ENCODE peak calls at places on chromosomes 11 and 22, in six cellular contexts. W is anterior cingulate cortex; M is RCC 7860; P is central memory CD4-positive, alpha-beta T cell; A is HuH-7.5; G is iris pigment epithelial cell. N is an unnamed sample.

GRCh38 chr22:38202437-38203089 is 769 bp downstream of the MAFF start:
- DNase-seq in W (no peak), M (peak), P (peak), A (no peak), G (peak), N (peak)

GRCh38 chr11:39678996-39679395 is 1780.5 kb downstream of the LRRC4C start:
- DNase-seq in W (no peak), M (no peak), P (no peak), A (no peak), G (no peak), N (no peak)

GRCh38 chr11:120718171-120718570 is 206.6 kb downstream of the GRIK4 start:
- DNase-seq in W (no peak), M (no peak), P (no peak), A (no peak), G (no peak), N (no peak)

GRCh38 chr22:40748388-40748970 is 69.2 kb downstream of the MCHR1 start:
- DNase-seq in W (no peak), M (no peak), P (no peak), A (no peak), G (no peak), N (no peak)

GRCh38 chr11:57458060-57458409 is 2.3 kb upstream of the RTN4RL2 start:
- DNase-seq in W (no peak), M (no peak), P (no peak), A (peak), G (no peak), N (no peak)

GRCh38 chr11:122697636-122698167 is 42.2 kb downstream of the UBASH3B start:
- DNase-seq in W (no peak), M (peak), P (peak), A (no peak), G (peak), N (no peak)

GRCh38 chr11:17012712-17013547 is 1.3 kb downstream of the PLEKHA7 start:
- DNase-seq in W (peak), M (peak), P (no peak), A (peak), G (peak), N (peak)

GRCh38 chr22:27108425-27109114 is 451.2 kb downstream of the MIAT start:
- DNase-seq in W (peak), M (peak), P (no peak), A (no peak), G (peak), N (no peak)

GRCh38 chr22:44368611-44369010 is 55.9 kb upstream of the SHISAL1 start:
- DNase-seq in W (no peak), M (no peak), P (no peak), A (no peak), G (no peak), N (no peak)

GRCh38 chr11:7538023-7538422 is 24.2 kb downstream of the PPFIBP2 start:
- DNase-seq in W (no peak), M (no peak), P (no peak), A (no peak), G (no peak), N (no peak)

GRCh38 chr11:115527534-115528125 is 23.4 kb upstream of the CADM1 start:
- DNase-seq in W (no peak), M (no peak), P (no peak), A (no peak), G (no peak), N (no peak)

GRCh38 chr22:32042924-32043323 is at the start of gene SLC5A1:
- DNase-seq in W (no peak), M (no peak), P (no peak), A (no peak), G (no peak), N (no peak)

GRCh38 chr11:3626250-3626960 is 15.4 kb downstream of the ART5 start:
- DNase-seq in W (peak), M (no peak), P (no peak), A (no peak), G (no peak), N (no peak)

N was measured in HepG2.